ENCODE peak calls at places on chromosomes 7 and 10, in five cellular contexts. O is cardiac fibroblast, H is endodermal cell, N is HFFc6, P is colonic mucosa. S is an unnamed sample.
A peak's percentile ranks its signal among the peaks of the same experiment; 100 is the strongest.

GRCh38 chr10:6612371-6612770 is 32.3 kb upstream of the PRKCQ start:
- DNase-seq in N (no peak), H (no peak), P (no peak), O (no peak), S (no peak)

GRCh38 chr10:85175635-85176034 is 847.2 kb downstream of the CCSER2 start:
- DNase-seq in O (no peak), N (no peak), P (no peak), H (peak; percentile 55), S (no peak)

GRCh38 chr10:113329121-113329596 is 223.7 kb upstream of the HABP2 start:
- DNase-seq in H (no peak), N (peak; percentile 86), P (no peak), O (peak; percentile 67), S (no peak)

GRCh38 chr7:22296916-22297315 is 60.0 kb downstream of the RAPGEF5 start:
- DNase-seq in P (no peak), O (no peak), H (no peak), N (peak; percentile 19), S (no peak)

GRCh38 chr7:136086712-136087111 is 109.6 kb upstream of the MTPN start:
- DNase-seq in N (peak; percentile 87), O (peak; percentile 94), H (peak; percentile 90), P (no peak), S (no peak)

GRCh38 chr10:112952282-112952991 is 2.4 kb downstream of the TCF7L2 start:
- DNase-seq in O (peak; percentile 39), P (no peak), N (no peak), H (peak; percentile 72), S (no peak)

GRCh38 chr10:60978287-60979115 is 34.5 kb upstream of the RHOBTB1 start:
- DNase-seq in O (no peak), P (no peak), N (peak; percentile 51), H (no peak), S (no peak)

GRCh38 chr10:91642831-91643692 is 10.2 kb upstream of the PPP1R3C start:
- DNase-seq in P (no peak), N (peak; percentile 44), H (no peak), O (no peak), S (no peak)

GRCh38 chr7:99224263-99224947 is 16.5 kb upstream of the KPNA7 start:
- DNase-seq in O (peak; percentile 18), P (peak; percentile 67), N (no peak), H (no peak), S (no peak)

DNA sequence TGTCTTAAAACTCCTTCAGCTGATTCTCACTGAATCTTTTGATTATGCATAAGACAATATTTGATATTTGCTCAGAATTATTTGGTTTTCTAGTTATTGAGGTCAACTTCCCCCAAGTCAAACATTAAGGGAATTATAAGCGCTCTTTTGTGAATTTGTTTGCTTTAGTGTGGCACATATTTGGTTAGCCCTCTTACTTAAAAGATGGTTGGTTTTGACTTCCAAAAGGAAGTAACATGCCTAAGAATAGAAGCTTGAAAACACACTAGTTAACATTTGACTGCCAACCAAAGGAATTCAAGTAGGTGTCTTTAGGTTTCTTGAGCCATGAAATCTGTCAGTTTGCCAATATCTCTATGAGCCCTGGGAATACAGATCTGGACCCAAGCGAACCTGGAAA is 25.0 kb downstream of the STEAP4 start:
- DNase-seq in P (no peak), N (no peak), H (no peak), O (no peak), S (no peak)
- TF ChIP-seq CTCF in P (no peak), N (no peak), H (no peak), O (no peak), S (no peak)

GRCh38 chr10:127649642-127650041 is 87.3 kb upstream of the FOXI2 start:
- DNase-seq in P (peak; percentile 22), H (peak; percentile 92), N (no peak), O (no peak), S (no peak)
- TF ChIP-seq CTCF in P (no peak), H (peak; percentile 84), N (no peak), O (no peak), S (no peak)

GRCh38 chr7:71285614-71286013 is 153.7 kb downstream of the GALNT17 start:
- DNase-seq in O (no peak), H (peak; percentile 27), N (no peak), P (no peak), S (no peak)
- TF ChIP-seq CTCF in O (no peak), H (no peak), N (no peak), P (no peak), S (no peak)

DNA sequence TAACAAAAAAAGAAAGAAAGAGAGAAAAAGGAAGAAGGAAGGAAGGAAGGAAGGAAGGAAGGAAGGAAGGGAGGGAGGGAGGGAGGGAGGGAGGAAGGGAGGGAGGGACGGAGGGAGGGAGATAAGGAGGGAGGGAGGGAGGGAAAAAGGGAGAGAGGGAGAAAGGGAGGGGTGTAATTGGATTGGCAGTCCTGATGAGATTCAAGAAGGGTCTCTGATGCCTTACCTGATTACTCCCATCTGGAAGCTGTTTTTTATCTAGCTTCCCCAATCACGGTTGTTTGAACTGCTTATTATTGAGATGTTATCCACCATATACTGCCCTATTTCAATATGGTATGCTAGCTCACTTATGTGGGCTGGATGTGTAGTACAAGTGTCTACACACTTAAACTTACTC is 27.3 kb downstream of the GNG11 start:
- DNase-seq in O (no peak), P (no peak), N (no peak), H (no peak), S (no peak)
- TF ChIP-seq CTCF in O (no peak), P (no peak), N (no peak), H (no peak), S (no peak)

S was measured in osteocyte.